ENCODE peak calls at places on chromosomes 4 and X, in ten cellular contexts. T is SK-N-MC; J is GM23248; D is M059J; H is fibroblast of the conjunctiva; C is amniotic stem cell; Y is foreskin melanocyte; E is AG08396; Q is right cardiac atrium; V is stimulated activated CD4-positive, alpha-beta T cell treated with anti-CD3 and anti-CD28 coated beads, TNF-alpha, amount 100 ng/mL, for 48 hours. G is an unnamed sample.

GRCh38 chr4:118850813-118851173 is 14.9 kb upstream of the SEC24D start:
- DNase-seq in V (no peak), E (no peak), Y (no peak), H (no peak), T (no peak), D (no peak), C (no peak), Q (no peak), J (no peak), G (no peak)

GRCh38 chr4:121462660-121463261 is 81.9 kb upstream of the QRFPR start:
- DNase-seq in Q (no peak), V (no peak), C (peak), E (peak), J (peak), T (no peak), Y (peak), D (peak), H (peak), G (peak)

GRCh38 chr4:162163892-162164759 is at the start of gene FSTL5:
- DNase-seq in T (no peak), H (peak), J (peak), E (peak), Y (peak), D (peak), V (peak), C (peak), Q (peak), G (peak)

GRCh38 chr4:123350191-123350544 is 46.4 kb upstream of the SPRY1 start:
- DNase-seq in V (no peak), Y (no peak), H (no peak), J (no peak), D (no peak), E (no peak), T (no peak), C (no peak), Q (no peak), G (no peak)

GRCh38 chr4:27048350-27049100 is 187.9 kb downstream of the STIM2 start:
- DNase-seq in V (no peak), T (no peak), D (peak), C (no peak), E (peak), H (no peak), Y (peak), J (peak), Q (no peak), G (no peak)

GRCh38 chrX:123803331-123803983 is 56.4 kb upstream of the XIAP start:
- DNase-seq in H (no peak), E (peak), T (no peak), V (no peak), Y (peak), Q (no peak), J (peak), C (peak), D (peak), G (no peak)

GRCh38 chr4:15158410-15159091 is 156.3 kb downstream of the CPEB2 start:
- DNase-seq in D (no peak), V (no peak), J (no peak), E (no peak), T (no peak), Q (no peak), C (no peak), Y (no peak), H (no peak), G (no peak)

GRCh38 chrX:31929366-31929765 is 857.5 kb upstream of the FTHL17 start:
- DNase-seq in Y (no peak), E (no peak), V (no peak), J (no peak), T (no peak), Q (no peak), D (no peak), C (no peak), H (no peak), G (no peak)

GRCh38 chrX:118495958-118496762 is 545 bp downstream of the DOCK11 start:
- DNase-seq in T (no peak), C (no peak), V (peak), D (peak), E (no peak), Q (peak), H (no peak), J (peak), Y (no peak), G (no peak)

GRCh38 chr4:95107004-95107403 is 349.2 kb downstream of the BMPR1B start:
- DNase-seq in V (no peak), T (no peak), Y (no peak), D (peak), J (peak), E (no peak), H (no peak), Q (no peak), C (no peak), G (no peak)

GRCh38 chrX:10648608-10649007 is 28.2 kb upstream of the MID1 start:
- DNase-seq in C (no peak), E (no peak), Q (no peak), H (no peak), T (peak), D (no peak), V (no peak), J (peak), Y (no peak), G (no peak)

GRCh38 chr4:7327341-7327885 is 107.3 kb downstream of the PSAPL1 start:
- DNase-seq in T (no peak), D (no peak), E (no peak), Q (peak), H (no peak), V (no peak), Y (no peak), C (no peak), J (no peak), G (no peak)

GRCh38 chr4:155371432-155372043 is 5.2 kb downstream of the MAP9 start:
- DNase-seq in Q (no peak), C (no peak), E (no peak), D (peak), J (peak), V (no peak), T (no peak), H (no peak), Y (no peak), G (no peak)

GRCh38 chrX:17537652-17538301 is 162.8 kb downstream of the NHS start:
- DNase-seq in Y (no peak), C (no peak), Q (no peak), T (no peak), D (no peak), E (no peak), H (no peak), J (no peak), V (no peak), G (no peak)

GRCh38 chrX:116607766-116608165 is 145.0 kb upstream of the CT83 start:
- DNase-seq in V (no peak), Q (no peak), Y (no peak), C (no peak), J (no peak), E (no peak), H (no peak), T (no peak), D (no peak), G (no peak)

GRCh38 chr4:81738891-81739290 is 267.2 kb upstream of the RASGEF1B start:
- DNase-seq in Q (no peak), E (no peak), V (no peak), Y (no peak), T (no peak), C (no peak), D (no peak), H (no peak), J (no peak), G (no peak)